ENCODE peak calls at places on chromosomes 13 and 19, in ten cellular contexts. M is thoracic aorta; P is ACHN; J is SK-N-SH; A is GM23338; L is caudate nucleus; W is activated effector memory CD4-positive, alpha-beta T cell treated with anti-CD3 and anti-CD28 coated beads, Interleukin-2, amount 50 U/mL, for 16 hours; Z is AML-193; K is activated naive CD8-positive, alpha-beta T cell treated with anti-CD3 and anti-CD28 coated beads, Interleukin-2, amount 50 U/mL, for 24 hours; E is breast epithelium. N is an unnamed sample.
A peak's percentile ranks its signal among the peaks of the same experiment; 100 is the strongest.

GRCh38 chr13:100547805-100548204 is 40.8 kb downstream of the GGACT start:
- DNase-seq in M (no peak), P (no peak), J (peak; percentile 61), A (no peak), L (no peak), W (no peak), Z (no peak), K (no peak), E (no peak), N (no peak)

GRCh38 chr19:49889687-49890348 is 6.9 kb downstream of the IL4I1 start:
- DNase-seq in M (no peak), P (no peak), J (peak; percentile 82), A (peak; percentile 94), L (peak; percentile 51), W (peak; percentile 91), Z (no peak), K (peak; percentile 78), E (peak; percentile 66), N (no peak)

GRCh38 chr19:5403968-5404640 is 51.1 kb upstream of the ZNRF4 start:
- DNase-seq in M (peak; percentile 5), P (peak; percentile 84), J (no peak), A (peak; percentile 98), L (peak; percentile 4), W (peak; percentile 80), Z (peak; percentile 50), K (peak; percentile 72), E (peak; percentile 81), N (peak; percentile 89)

GRCh38 chr13:66574606-66575005 is 655.5 kb downstream of the PCDH9 start:
- DNase-seq in M (no peak), P (no peak), J (no peak), A (no peak), L (no peak), W (no peak), Z (no peak), K (no peak), E (no peak), N (no peak)

GRCh38 chr19:38693380-38694223 is 46.2 kb downstream of the ACTN4 start:
- DNase-seq in M (no peak), P (peak; percentile 90), J (no peak), A (peak; percentile 85), L (peak; percentile 33), W (peak; percentile 78), Z (peak; percentile 31), K (no peak), E (no peak), N (peak; percentile 90)

GRCh38 chr13:77533875-77534788 is 1.4 kb upstream of the SCEL start:
- DNase-seq in M (no peak), P (no peak), J (no peak), A (peak; percentile 12), L (no peak), W (no peak), Z (no peak), K (no peak), E (no peak), N (peak; percentile 11)

GRCh38 chr13:110582421-110582954 is 21.0 kb upstream of the RAB20 start:
- DNase-seq in M (no peak), P (no peak), J (no peak), A (no peak), L (no peak), W (peak; percentile 37), Z (no peak), K (no peak), E (no peak), N (no peak)

GRCh38 chr13:97267418-97268059 is 45.4 kb downstream of the MBNL2 start:
- DNase-seq in M (no peak), P (no peak), J (no peak), A (peak; percentile 85), L (no peak), W (no peak), Z (no peak), K (no peak), E (no peak), N (no peak)

GRCh38 chr19:8304841-8305621 is 3.1 kb downstream of the CD320 start:
- DNase-seq in M (no peak), P (no peak), J (peak; percentile 80), A (peak; percentile 94), L (no peak), W (peak; percentile 70), Z (no peak), K (peak; percentile 54), E (peak; percentile 49), N (no peak)

N was measured in KBM-7.